ENCODE peak calls at places on chromosomes 2 and 18, in five cellular contexts. N is tibial nerve, T is AG09319, Z is foreskin fibroblast, P is GM12865. Q is an unnamed sample.

GRCh38 chr18:48539406-48540328 is 836 bp downstream of the CTIF start:
- DNase-seq in N (peak; percentile 56), T (no peak), Z (peak; percentile 77), P (peak; percentile 21), Q (peak; percentile 88)

GRCh38 chr2:30731706-30732105 is 75.5 kb downstream of the CAPN13 start:
- DNase-seq in N (no peak), T (no peak), Z (no peak), P (no peak), Q (no peak)

GRCh38 chr2:157052685-157053224 is 204.8 kb upstream of the GALNT5 start:
- DNase-seq in N (no peak), T (peak; percentile 41), Z (peak; percentile 86), P (no peak), Q (no peak)

GRCh38 chr2:74982581-74982980 is 24.1 kb downstream of the POLE4 start:
- DNase-seq in N (no peak), T (no peak), Z (peak; percentile 38), P (no peak), Q (no peak)

GRCh38 chr18:9855686-9856085 is 30.1 kb upstream of the TXNDC2 start:
- DNase-seq in N (no peak), T (no peak), Z (no peak), P (no peak), Q (no peak)

GRCh38 chr2:63789318-63790051 is 52.2 kb upstream of the UGP2 start:
- DNase-seq in N (no peak), T (peak; percentile 37), Z (peak; percentile 73), P (no peak), Q (no peak)

GRCh38 chr2:176582990-176583481 is 313.8 kb downstream of the MTX2 start:
- DNase-seq in N (no peak), T (peak; percentile 44), Z (peak; percentile 93), P (no peak), Q (no peak)

GRCh38 chr2:223383315-223383714 is 218.8 kb downstream of the SCG2 start:
- DNase-seq in N (no peak), T (peak; percentile 7), Z (peak; percentile 34), P (no peak), Q (no peak)

GRCh38 chr2:40097691-40098376 is 318.8 kb upstream of the THUMPD2 start:
- DNase-seq in N (no peak), T (no peak), Z (peak; percentile 86), P (no peak), Q (no peak)

GRCh38 chr2:50838316-50838715 is 193.6 kb downstream of the NRXN1 start:
- DNase-seq in N (no peak), T (no peak), Z (no peak), P (no peak), Q (no peak)

DNA sequence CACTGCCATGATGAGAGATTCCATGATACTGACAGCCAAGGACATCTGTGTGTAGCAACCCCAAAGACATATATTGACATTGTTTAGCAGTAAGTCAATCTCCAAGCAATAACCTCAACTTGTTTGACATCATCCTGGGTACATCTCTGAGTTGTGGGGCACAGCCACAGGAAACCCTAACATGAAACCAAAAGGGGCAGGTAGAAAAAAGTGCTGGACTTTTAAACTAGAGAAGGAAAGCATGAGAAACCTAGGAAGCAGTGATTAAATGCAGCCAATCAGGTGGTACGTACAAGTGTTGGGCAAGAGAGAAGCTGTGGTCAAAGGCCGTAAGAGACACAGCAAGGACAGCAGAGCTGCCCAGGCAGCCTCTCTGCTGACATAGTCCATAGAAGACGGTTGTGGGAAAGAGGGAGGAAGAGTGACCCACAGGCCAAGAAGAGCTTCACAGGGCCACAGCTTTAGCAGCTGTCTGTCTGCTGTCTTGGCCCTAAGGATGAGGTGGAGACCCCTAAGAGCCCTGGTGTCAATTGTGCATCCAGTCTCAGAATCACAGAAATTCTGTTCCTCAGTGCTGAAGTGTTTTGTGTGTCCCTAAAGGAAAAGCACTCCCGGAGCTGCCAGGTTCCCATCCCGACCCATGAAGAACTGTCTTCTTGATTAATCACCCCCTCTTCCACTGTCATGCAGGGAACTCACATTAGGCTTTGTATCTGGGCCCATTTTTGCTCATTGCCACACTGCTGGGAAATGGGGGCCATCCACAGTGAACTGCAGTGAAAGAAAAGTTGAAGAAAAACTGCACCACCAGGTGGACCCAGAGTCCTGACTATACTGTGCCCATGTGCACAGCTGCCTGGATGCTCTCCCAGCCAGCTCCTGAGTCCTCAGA is 25.4 kb upstream of the CHN1 start:
- DNase-seq in N (peak; percentile 17), T (no peak), Z (peak; percentile 72), P (peak; percentile 44), Q (no peak)
- TF ChIP-seq CTCF in N (peak; percentile 25), T (peak; percentile 33), Z (peak; percentile 50), P (peak; percentile 39), Q (peak; percentile 67)

DNA sequence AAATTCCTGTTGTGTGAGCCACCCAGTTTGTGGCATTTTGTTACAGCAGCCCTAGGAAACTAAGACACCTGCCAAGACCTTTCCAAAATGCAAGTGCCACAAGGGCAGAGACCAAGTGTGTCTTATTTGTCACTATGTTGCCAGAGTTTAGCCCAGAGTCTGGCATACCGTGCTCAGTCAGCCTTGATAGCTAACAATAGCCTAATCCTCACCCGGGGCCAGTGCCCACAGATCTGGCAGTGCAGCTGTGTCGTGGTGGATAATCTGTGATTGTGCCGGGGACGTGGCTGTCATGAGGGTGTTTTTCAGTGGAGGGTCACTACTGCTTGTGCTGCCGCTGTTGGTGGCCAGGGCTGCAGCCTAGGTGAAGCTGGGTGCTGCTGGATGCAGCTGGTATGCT is 53.5 kb downstream of the MEP1B start:
- DNase-seq in N (no peak), T (no peak), Z (no peak), P (no peak), Q (no peak)
- TF ChIP-seq CTCF in N (no peak), T (no peak), Z (no peak), P (no peak), Q (no peak)

DNA sequence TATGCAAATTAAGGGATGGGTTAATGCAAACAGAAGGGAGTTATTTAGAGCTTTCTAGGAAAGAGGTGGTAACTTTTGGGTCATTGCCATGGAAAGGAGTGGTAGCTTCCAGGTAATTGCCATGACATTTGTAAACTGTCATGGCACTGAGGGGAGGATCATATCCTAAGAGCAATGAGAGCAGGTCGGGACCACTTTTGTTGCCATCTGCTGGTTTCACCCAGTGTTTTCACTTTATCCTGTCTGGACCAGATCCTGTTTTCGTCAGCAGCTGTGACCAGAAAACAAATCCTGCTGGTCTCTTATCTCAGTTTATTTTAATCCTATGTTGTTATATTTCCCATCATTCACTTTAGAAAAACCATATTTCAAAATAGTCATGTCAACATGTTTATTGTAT is 874 bp downstream of the C2orf66 start:
- DNase-seq in N (no peak), T (no peak), Z (no peak), P (peak; percentile 3), Q (no peak)
- TF ChIP-seq CTCF in N (no peak), T (no peak), Z (no peak), P (no peak), Q (no peak)

GRCh38 chr18:50281295-50281971 is at the start of gene MBD1:
- DNase-seq in N (peak; percentile 90), T (peak; percentile 97), Z (peak; percentile 99), P (peak; percentile 99), Q (peak; percentile 100)
- TF ChIP-seq CTCF in N (peak; percentile 33), T (peak; percentile 6), Z (no peak), P (peak; percentile 16), Q (peak; percentile 16)

DNA sequence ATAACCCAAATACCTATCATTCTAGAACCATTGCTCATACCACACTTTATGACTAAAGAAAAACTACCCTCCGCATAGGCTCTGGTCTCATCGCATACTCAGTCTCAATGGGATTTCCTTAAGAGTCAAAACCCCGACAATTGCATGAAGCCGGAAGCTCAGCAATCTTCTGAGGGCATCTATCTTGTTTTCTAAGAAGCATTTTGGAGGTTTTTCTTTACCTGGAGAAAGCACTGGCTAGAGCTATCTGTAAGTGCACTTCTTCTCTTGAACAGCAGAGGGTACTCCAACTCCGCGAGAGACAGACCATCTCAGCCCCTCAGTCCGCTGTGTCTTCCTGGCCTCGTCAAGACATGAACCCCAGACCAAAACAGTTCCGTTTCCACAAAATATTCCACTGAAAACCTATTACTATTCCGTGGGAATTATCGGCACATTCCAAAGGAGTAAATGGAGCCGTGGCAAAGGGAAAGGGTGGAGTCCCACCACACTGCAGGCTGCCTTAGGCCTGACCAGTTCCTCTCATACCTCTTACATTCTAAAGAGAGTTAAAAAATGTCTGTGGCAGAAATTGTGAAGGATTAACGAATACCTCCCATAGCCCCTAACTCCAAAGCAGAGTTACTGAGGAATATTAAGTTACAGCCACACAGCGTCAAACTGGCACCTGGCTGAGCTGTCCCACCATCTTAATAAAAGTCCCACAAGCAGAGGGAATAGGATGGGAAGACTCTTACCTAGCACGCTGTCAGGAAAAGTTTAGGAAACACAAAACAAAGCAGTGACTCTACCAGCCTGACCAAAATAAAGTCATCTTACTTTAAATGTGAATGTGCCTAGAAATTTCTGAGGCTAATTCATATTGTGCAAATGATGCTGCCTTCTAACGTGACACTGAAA is 325.6 kb upstream of the VRK2 start:
- DNase-seq in N (peak; percentile 14), T (peak; percentile 12), Z (peak; percentile 71), P (peak; percentile 76), Q (no peak)
- TF ChIP-seq CTCF in N (peak; percentile 70), T (peak; percentile 81), Z (peak; percentile 73), P (peak; percentile 90), Q (peak; percentile 90)

GRCh38 chr2:28175028-28175427 is 217.6 kb upstream of the FOSL2 start:
- DNase-seq in N (no peak), T (no peak), Z (no peak), P (peak; percentile 19), Q (no peak)
- TF ChIP-seq CTCF in N (no peak), T (no peak), Z (no peak), P (no peak), Q (no peak)

DNA sequence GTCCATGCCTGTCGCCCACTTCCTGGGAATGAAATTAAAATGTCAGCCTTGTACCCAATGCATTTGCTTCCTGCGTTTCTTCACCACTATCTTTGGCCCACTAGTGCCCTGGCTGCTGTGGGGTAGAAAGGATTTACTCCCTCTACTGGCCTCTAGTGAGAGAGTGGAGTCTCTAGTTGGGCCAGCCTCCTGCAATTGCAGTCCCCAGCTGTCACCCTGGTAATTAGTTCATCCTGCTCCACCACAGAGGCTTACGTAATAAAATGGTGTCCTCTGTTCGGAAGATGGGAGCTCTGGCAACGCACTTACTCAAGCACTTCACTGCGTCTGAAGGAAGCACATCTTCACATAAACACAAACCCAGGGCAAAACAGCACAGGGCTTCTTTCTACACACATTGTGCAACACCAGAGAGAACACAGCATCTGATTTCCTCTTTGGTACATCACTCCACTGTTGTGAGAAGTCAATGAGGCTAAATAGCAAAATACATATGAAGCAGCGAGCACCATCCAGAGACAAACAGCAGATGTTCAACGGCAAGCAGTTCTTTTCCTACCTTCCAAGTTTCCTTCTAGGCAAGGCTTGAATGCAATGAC is 274.6 kb downstream of the LRATD1 start:
- DNase-seq in N (no peak), T (no peak), Z (no peak), P (peak; percentile 9), Q (no peak)
- TF ChIP-seq CTCF in N (no peak), T (no peak), Z (no peak), P (peak; percentile 20), Q (no peak)